ENCODE peak calls at places on chromosomes 7 and 10, in eight cellular contexts. A is activated CD8-positive, alpha-beta T cell treated with anti-CD3 and anti-CD28 coated beads for 36 hours; P is activated naive CD4-positive, alpha-beta T cell; G is mucosa of descending colon; B is NCI-H460; N is activated T-helper 1 cell treated with Interleukin-2 at 50 U/mL for 16 hours; Z is effector memory CD8-positive, alpha-beta T cell; O is GM23248. T is an unnamed sample.

GRCh38 chr10:43110318-43111071 is 27.8 kb upstream of the CSGALNACT2 start:
- DNase-seq in A (no peak), P (no peak), G (peak; percentile 66), B (no peak), N (no peak), Z (no peak), O (peak; percentile 81), T (no peak)

GRCh38 chr10:103958996-103959395 is 7.9 kb upstream of the SLK start:
- DNase-seq in A (no peak), P (no peak), G (no peak), B (no peak), N (no peak), Z (no peak), O (peak; percentile 16), T (no peak)

GRCh38 chr10:43216931-43217562 is 49.8 kb downstream of the RASGEF1A start:
- DNase-seq in A (no peak), P (no peak), G (peak; percentile 37), B (no peak), N (no peak), Z (no peak), O (no peak), T (no peak)

GRCh38 chr7:151439855-151440798 is at the start of gene CRYGN:
- DNase-seq in A (no peak), P (peak; percentile 21), G (no peak), B (no peak), N (no peak), Z (no peak), O (peak; percentile 23), T (no peak)

GRCh38 chr7:47044620-47045019 is 537.3 kb downstream of the TNS3 start:
- DNase-seq in A (no peak), P (no peak), G (no peak), B (no peak), N (no peak), Z (no peak), O (no peak), T (no peak)

GRCh38 chr10:133325392-133325760 is 11.3 kb downstream of the CALY start:
- DNase-seq in A (no peak), P (peak; percentile 19), G (peak; percentile 55), B (no peak), N (no peak), Z (no peak), O (peak; percentile 45), T (no peak)

GRCh38 chr7:142884285-142884637 is 1.3 kb downstream of the TRPV6 start:
- DNase-seq in A (no peak), P (no peak), G (no peak), B (no peak), N (no peak), Z (no peak), O (no peak), T (no peak)

GRCh38 chr7:157615101-157615817 is 278.5 kb downstream of the DNAJB6 start:
- DNase-seq in A (no peak), P (no peak), G (no peak), B (no peak), N (no peak), Z (no peak), O (no peak), T (no peak)

GRCh38 chr7:55070839-55071238 is 52.0 kb downstream of the EGFR start:
- DNase-seq in A (no peak), P (no peak), G (no peak), B (no peak), N (no peak), Z (no peak), O (no peak), T (no peak)

GRCh38 chr7:114930829-114931655 is 9.1 kb downstream of the MDFIC start:
- DNase-seq in A (no peak), P (no peak), G (no peak), B (no peak), N (no peak), Z (no peak), O (peak; percentile 76), T (no peak)

GRCh38 chr10:49139866-49140195 is 6.0 kb upstream of the FAM170B start:
- DNase-seq in A (no peak), P (no peak), G (no peak), B (no peak), N (no peak), Z (no peak), O (peak; percentile 99), T (no peak)

GRCh38 chr10:33967721-33968120 is 633.3 kb upstream of the NRP1 start:
- DNase-seq in A (no peak), P (no peak), G (no peak), B (no peak), N (no peak), Z (no peak), O (no peak), T (no peak)

GRCh38 chr10:108413954-108414353 is 1249.4 kb upstream of the SORCS1 start:
- DNase-seq in A (no peak), P (no peak), G (no peak), B (no peak), N (no peak), Z (no peak), O (no peak), T (no peak)

GRCh38 chr7:102890292-102890970 is 22.4 kb upstream of the LRRC17 start:
- DNase-seq in A (no peak), P (no peak), G (no peak), B (no peak), N (no peak), Z (no peak), O (peak; percentile 74), T (no peak)

GRCh38 chr10:1432161-1432560 is 305.2 kb downstream of the ADARB2 start:
- DNase-seq in A (no peak), P (no peak), G (no peak), B (no peak), N (no peak), Z (no peak), O (no peak), T (no peak)

GRCh38 chr7:64101126-64101942 is 56.1 kb downstream of the ZNF727 start:
- DNase-seq in A (no peak), P (no peak), G (no peak), B (no peak), N (no peak), Z (no peak), O (no peak), T (no peak)

GRCh38 chr7:77702451-77703219 is 6.4 kb downstream of the RSBN1L start:
- DNase-seq in A (no peak), P (no peak), G (no peak), B (no peak), N (no peak), Z (no peak), O (peak; percentile 45), T (no peak)

GRCh38 chr10:131980321-131980720 is 1.4 kb downstream of the BNIP3 start:
- DNase-seq in A (no peak), P (no peak), G (no peak), B (no peak), N (no peak), Z (no peak), O (no peak), T (no peak)

GRCh38 chr7:4873071-4873944 is 10.2 kb downstream of the RADIL start:
- DNase-seq in A (no peak), P (no peak), G (no peak), B (no peak), N (no peak), Z (no peak), O (no peak), T (no peak)

GRCh38 chr10:102267748-102268147 is 22.4 kb downstream of the GBF1 start:
- DNase-seq in A (no peak), P (no peak), G (no peak), B (no peak), N (no peak), Z (no peak), O (peak; percentile 88), T (no peak)

GRCh38 chr10:60728056-60728455 is 50.2 kb upstream of the CDK1 start:
- DNase-seq in A (no peak), P (no peak), G (no peak), B (no peak), N (no peak), Z (no peak), O (no peak), T (no peak)

GRCh38 chr10:87817291-87817872 is 644 bp downstream of the ATAD1 start:
- DNase-seq in A (no peak), P (no peak), G (no peak), B (peak; percentile 16), N (no peak), Z (no peak), O (peak; percentile 33), T (no peak)

GRCh38 chr10:131742371-131743000 is 158.3 kb upstream of the PPP2R2D start:
- DNase-seq in A (no peak), P (no peak), G (no peak), B (no peak), N (no peak), Z (no peak), O (no peak), T (no peak)

GRCh38 chr10:11489591-11489990 is 121.9 kb downstream of the USP6NL start:
- DNase-seq in A (no peak), P (no peak), G (no peak), B (no peak), N (no peak), Z (no peak), O (no peak), T (no peak)

GRCh38 chr7:98930921-98931320 is 52.6 kb downstream of the TRRAP start:
- DNase-seq in A (peak; percentile 24), P (no peak), G (no peak), B (no peak), N (no peak), Z (peak; percentile 31), O (peak; percentile 9), T (no peak)

GRCh38 chr10:132146941-132147915 is 39.5 kb upstream of the DPYSL4 start:
- DNase-seq in A (no peak), P (no peak), G (peak; percentile 36), B (no peak), N (no peak), Z (no peak), O (no peak), T (no peak)

GRCh38 chr7:22725585-22725984 is 1.4 kb upstream of the IL6 start:
- DNase-seq in A (no peak), P (no peak), G (no peak), B (no peak), N (no peak), Z (no peak), O (peak; percentile 59), T (no peak)

GRCh38 chr7:136057509-136057908 is 80.3 kb upstream of the MTPN start:
- DNase-seq in A (no peak), P (no peak), G (no peak), B (no peak), N (no peak), Z (no peak), O (no peak), T (no peak)

GRCh38 chr7:94687810-94688209 is 31.9 kb upstream of the SGCE start:
- DNase-seq in A (no peak), P (no peak), G (no peak), B (no peak), N (no peak), Z (no peak), O (peak; percentile 12), T (no peak)

GRCh38 chr10:132699411-132700167 is 86.4 kb downstream of the NKX6-2 start:
- DNase-seq in A (no peak), P (no peak), G (peak; percentile 43), B (no peak), N (no peak), Z (no peak), O (no peak), T (no peak)

GRCh38 chr7:107660381-107661080 is at the start of gene SLC26A4:
- DNase-seq in A (peak; percentile 66), P (no peak), G (no peak), B (no peak), N (no peak), Z (no peak), O (peak; percentile 16), T (peak; percentile 68)

GRCh38 chr7:40356871-40357676 is 222.3 kb downstream of the SUGCT start:
- DNase-seq in A (no peak), P (no peak), G (no peak), B (no peak), N (no peak), Z (no peak), O (peak; percentile 70), T (no peak)

GRCh38 chr7:76505168-76506080 is 4.9 kb upstream of the UPK3B start:
- DNase-seq in A (no peak), P (no peak), G (peak; percentile 46), B (no peak), N (no peak), Z (no peak), O (no peak), T (no peak)

GRCh38 chr10:46020871-46021553 is 9.4 kb downstream of the NCOA4 start:
- DNase-seq in A (no peak), P (no peak), G (no peak), B (no peak), N (no peak), Z (no peak), O (peak; percentile 87), T (no peak)

T was measured in activated CD4-positive, alpha-beta T cell treated with anti-CD3 and anti-CD28 coated beads for 48 hours.